ENCODE peak calls at places on chromosome X, in ten cellular contexts. One of them, this sample, is unnamed.

GRCh38 chrX:131332331-131332730 is 43.2 kb upstream of the IGSF1 start:
- DNase-seq in astrocyte of the spinal cord: no peak
- DNase-seq in fibroblast of lung: no peak
- DNase-seq in CD8-positive, alpha-beta T cell: no peak
- DNase-seq in fibroblast of mammary gland: no peak
- DNase-seq in heart left ventricle: no peak
- DNase-seq in pancreas: no peak
- DNase-seq in small intestine: no peak
- DNase-seq in transverse colon: no peak
- DNase-seq in tibial artery: no peak
- DNase-seq in this sample: no peak

GRCh38 chrX:63434665-63435064 is 83.5 kb upstream of the SPIN4 start:
- DNase-seq in pancreas: no peak
- DNase-seq in astrocyte of the spinal cord: no peak
- DNase-seq in small intestine: peak; percentile 18
- DNase-seq in fibroblast of mammary gland: peak; percentile 2
- DNase-seq in CD8-positive, alpha-beta T cell: no peak
- DNase-seq in fibroblast of lung: no peak
- DNase-seq in heart left ventricle: no peak
- DNase-seq in transverse colon: peak; percentile 55
- DNase-seq in tibial artery: no peak
- DNase-seq in this sample: no peak

GRCh38 chrX:154761977-154762528 is 611 bp upstream of the DKC1 start:
- DNase-seq in pancreas: no peak
- DNase-seq in tibial artery: no peak
- DNase-seq in CD8-positive, alpha-beta T cell: peak; percentile 6
- DNase-seq in fibroblast of lung: no peak
- DNase-seq in transverse colon: peak; percentile 34
- DNase-seq in small intestine: peak; percentile 34
- DNase-seq in astrocyte of the spinal cord: no peak
- DNase-seq in heart left ventricle: no peak
- DNase-seq in fibroblast of mammary gland: no peak
- DNase-seq in this sample: no peak

GRCh38 chrX:5733483-5733882 is 495.2 kb downstream of the NLGN4X start:
- DNase-seq in tibial artery: no peak
- DNase-seq in CD8-positive, alpha-beta T cell: no peak
- DNase-seq in small intestine: no peak
- DNase-seq in fibroblast of lung: no peak
- DNase-seq in pancreas: no peak
- DNase-seq in transverse colon: no peak
- DNase-seq in heart left ventricle: no peak
- DNase-seq in astrocyte of the spinal cord: no peak
- DNase-seq in fibroblast of mammary gland: no peak
- DNase-seq in this sample: no peak

GRCh38 chrX:106467422-106467821 is 144.4 kb upstream of the RADX start:
- DNase-seq in fibroblast of lung: no peak
- DNase-seq in CD8-positive, alpha-beta T cell: no peak
- DNase-seq in transverse colon: no peak
- DNase-seq in small intestine: no peak
- DNase-seq in fibroblast of mammary gland: no peak
- DNase-seq in astrocyte of the spinal cord: no peak
- DNase-seq in pancreas: no peak
- DNase-seq in tibial artery: no peak
- DNase-seq in heart left ventricle: no peak
- DNase-seq in this sample: no peak

GRCh38 chrX:153829799-153830631 is at the start of gene PDZD4:
- DNase-seq in CD8-positive, alpha-beta T cell: no peak
- DNase-seq in small intestine: no peak
- DNase-seq in tibial artery: no peak
- DNase-seq in astrocyte of the spinal cord: no peak
- DNase-seq in heart left ventricle: no peak
- DNase-seq in transverse colon: no peak
- DNase-seq in pancreas: no peak
- DNase-seq in fibroblast of mammary gland: no peak
- DNase-seq in fibroblast of lung: no peak
- DNase-seq in this sample: no peak

GRCh38 chrX:21865436-21865835 is 9.6 kb downstream of the YY2 start:
- DNase-seq in astrocyte of the spinal cord: no peak
- DNase-seq in fibroblast of lung: peak; percentile 26
- DNase-seq in small intestine: no peak
- DNase-seq in fibroblast of mammary gland: no peak
- DNase-seq in tibial artery: no peak
- DNase-seq in pancreas: no peak
- DNase-seq in CD8-positive, alpha-beta T cell: no peak
- DNase-seq in heart left ventricle: no peak
- DNase-seq in transverse colon: no peak
- DNase-seq in this sample: no peak

GRCh38 chrX:3717742-3718420 is 4.4 kb upstream of the PRKX start:
- DNase-seq in CD8-positive, alpha-beta T cell: no peak
- DNase-seq in tibial artery: no peak
- DNase-seq in heart left ventricle: no peak
- DNase-seq in transverse colon: no peak
- DNase-seq in fibroblast of mammary gland: peak; percentile 52
- DNase-seq in fibroblast of lung: peak; percentile 32
- DNase-seq in pancreas: no peak
- DNase-seq in small intestine: no peak
- DNase-seq in astrocyte of the spinal cord: no peak
- DNase-seq in this sample: no peak

GRCh38 chrX:153551135-153551534 is 33.7 kb downstream of the ATP2B3 start:
- DNase-seq in tibial artery: no peak
- DNase-seq in fibroblast of lung: no peak
- DNase-seq in fibroblast of mammary gland: peak; percentile 55
- DNase-seq in heart left ventricle: no peak
- DNase-seq in CD8-positive, alpha-beta T cell: no peak
- DNase-seq in astrocyte of the spinal cord: no peak
- DNase-seq in transverse colon: no peak
- DNase-seq in pancreas: no peak
- DNase-seq in small intestine: no peak
- DNase-seq in this sample: no peak

GRCh38 chrX:22135994-22136684 is 104.0 kb downstream of the PHEX start:
- DNase-seq in fibroblast of lung: peak; percentile 84
- DNase-seq in pancreas: peak; percentile 33
- DNase-seq in CD8-positive, alpha-beta T cell: no peak
- DNase-seq in transverse colon: no peak
- DNase-seq in small intestine: peak; percentile 50
- DNase-seq in heart left ventricle: no peak
- DNase-seq in tibial artery: peak; percentile 60
- DNase-seq in fibroblast of mammary gland: peak; percentile 79
- DNase-seq in astrocyte of the spinal cord: peak; percentile 78
- DNase-seq in this sample: no peak

GRCh38 chrX:37824491-37825224 is 22.7 kb downstream of the DYNLT3 start:
- DNase-seq in astrocyte of the spinal cord: no peak
- DNase-seq in fibroblast of mammary gland: no peak
- DNase-seq in tibial artery: no peak
- DNase-seq in transverse colon: no peak
- DNase-seq in pancreas: no peak
- DNase-seq in heart left ventricle: no peak
- DNase-seq in small intestine: no peak
- DNase-seq in CD8-positive, alpha-beta T cell: no peak
- DNase-seq in fibroblast of lung: peak; percentile 29
- DNase-seq in this sample: no peak

GRCh38 chrX:73855546-73855945 is 292.5 kb downstream of the CHIC1 start:
- DNase-seq in heart left ventricle: peak; percentile 35
- DNase-seq in astrocyte of the spinal cord: peak; percentile 76
- DNase-seq in fibroblast of lung: peak; percentile 70
- DNase-seq in fibroblast of mammary gland: peak; percentile 73
- DNase-seq in pancreas: peak; percentile 54
- DNase-seq in small intestine: peak; percentile 59
- DNase-seq in tibial artery: no peak
- DNase-seq in transverse colon: peak; percentile 74
- DNase-seq in CD8-positive, alpha-beta T cell: peak; percentile 42
- DNase-seq in this sample: peak; percentile 22

GRCh38 chrX:10579018-10579752 is 41.2 kb downstream of the MID1 start:
- DNase-seq in fibroblast of mammary gland: peak; percentile 89
- DNase-seq in small intestine: peak; percentile 43
- DNase-seq in pancreas: no peak
- DNase-seq in fibroblast of lung: peak; percentile 73
- DNase-seq in CD8-positive, alpha-beta T cell: no peak
- DNase-seq in astrocyte of the spinal cord: peak; percentile 85
- DNase-seq in heart left ventricle: no peak
- DNase-seq in transverse colon: no peak
- DNase-seq in tibial artery: no peak
- DNase-seq in this sample: no peak

GRCh38 chrX:2317527-2318055 is 183.2 kb downstream of the DHRSX start:
- DNase-seq in pancreas: no peak
- DNase-seq in small intestine: no peak
- DNase-seq in astrocyte of the spinal cord: no peak
- DNase-seq in transverse colon: no peak
- DNase-seq in CD8-positive, alpha-beta T cell: no peak
- DNase-seq in tibial artery: no peak
- DNase-seq in fibroblast of mammary gland: no peak
- DNase-seq in fibroblast of lung: no peak
- DNase-seq in heart left ventricle: no peak
- DNase-seq in this sample: no peak

GRCh38 chrX:54481751-54482150 is 14.3 kb downstream of the FGD1 start:
- DNase-seq in transverse colon: no peak
- DNase-seq in heart left ventricle: no peak
- DNase-seq in tibial artery: no peak
- DNase-seq in astrocyte of the spinal cord: no peak
- DNase-seq in small intestine: no peak
- DNase-seq in CD8-positive, alpha-beta T cell: no peak
- DNase-seq in fibroblast of lung: no peak
- DNase-seq in fibroblast of mammary gland: peak; percentile 14
- DNase-seq in pancreas: no peak
- DNase-seq in this sample: no peak

GRCh38 chrX:85111347-85111746 is 107.7 kb downstream of the APOOL start:
- DNase-seq in small intestine: peak; percentile 26
- DNase-seq in fibroblast of lung: peak; percentile 15
- DNase-seq in heart left ventricle: no peak
- DNase-seq in pancreas: no peak
- DNase-seq in transverse colon: no peak
- DNase-seq in astrocyte of the spinal cord: peak; percentile 17
- DNase-seq in tibial artery: no peak
- DNase-seq in CD8-positive, alpha-beta T cell: no peak
- DNase-seq in fibroblast of mammary gland: peak; percentile 22
- DNase-seq in this sample: no peak

GRCh38 chrX:24676403-24677024 is 17.2 kb upstream of the POLA1 start:
- DNase-seq in tibial artery: no peak
- DNase-seq in pancreas: no peak
- DNase-seq in CD8-positive, alpha-beta T cell: no peak
- DNase-seq in small intestine: no peak
- DNase-seq in astrocyte of the spinal cord: no peak
- DNase-seq in heart left ventricle: no peak
- DNase-seq in fibroblast of lung: peak; percentile 8
- DNase-seq in transverse colon: no peak
- DNase-seq in fibroblast of mammary gland: peak; percentile 5
- DNase-seq in this sample: no peak

GRCh38 chrX:110412971-110413726 is 54.5 kb downstream of the RTL9 start:
- DNase-seq in pancreas: peak; percentile 55
- DNase-seq in transverse colon: peak; percentile 69
- DNase-seq in astrocyte of the spinal cord: peak; percentile 69
- DNase-seq in small intestine: peak; percentile 50
- DNase-seq in fibroblast of lung: peak; percentile 61
- DNase-seq in CD8-positive, alpha-beta T cell: peak; percentile 46
- DNase-seq in tibial artery: peak; percentile 70
- DNase-seq in heart left ventricle: peak; percentile 45
- DNase-seq in fibroblast of mammary gland: peak; percentile 73
- DNase-seq in this sample: no peak
- H3K4me3 ChIP-seq in pancreas: no peak overlapping the region
- H3K4me3 ChIP-seq in transverse colon: no peak overlapping the region
- H3K4me3 ChIP-seq in astrocyte of the spinal cord: no peak overlapping the region
- H3K4me3 ChIP-seq in small intestine: no peak overlapping the region
- H3K4me3 ChIP-seq in fibroblast of lung: no peak overlapping the region
- H3K4me3 ChIP-seq in CD8-positive, alpha-beta T cell: no peak overlapping the region
- H3K4me3 ChIP-seq in tibial artery: no peak overlapping the region
- H3K4me3 ChIP-seq in heart left ventricle: no peak overlapping the region
- H3K4me3 ChIP-seq in fibroblast of mammary gland: no peak overlapping the region
- H3K4me3 ChIP-seq in this sample: peak overlapping the region; percentile 35

DNA sequence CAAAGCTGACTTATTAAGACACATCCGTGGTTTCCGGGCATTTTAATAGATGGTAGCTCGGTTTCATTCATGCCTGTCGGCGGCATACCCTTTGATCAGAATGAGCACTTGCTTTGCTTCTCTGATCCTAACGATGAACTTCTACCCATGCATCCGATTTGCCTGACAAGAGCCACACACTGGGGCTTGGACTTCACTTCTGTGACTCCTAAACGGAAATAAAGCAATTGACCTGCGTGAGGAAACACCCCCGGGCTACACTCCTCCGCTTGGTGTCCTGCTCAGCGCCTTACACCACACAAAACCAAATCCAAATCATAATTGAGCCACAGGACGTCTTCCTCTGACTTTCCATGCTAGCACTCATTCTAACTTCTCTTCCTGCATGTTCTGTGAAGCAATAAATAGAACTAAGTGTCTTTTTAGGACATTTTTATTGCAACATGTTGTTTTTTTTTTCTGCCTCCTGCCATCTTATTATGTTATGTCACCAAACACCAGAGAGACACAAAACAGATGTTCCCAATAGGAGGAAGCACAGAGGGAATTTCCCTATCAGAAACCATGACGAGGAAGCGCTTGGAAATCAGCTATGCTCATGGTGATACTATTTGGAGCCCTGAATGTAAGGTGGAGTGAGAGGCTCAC is 110.8 kb upstream of the FAM9B start:
- DNase-seq in tibial artery: no peak
- DNase-seq in CD8-positive, alpha-beta T cell: no peak
- DNase-seq in fibroblast of lung: peak; percentile 31
- DNase-seq in small intestine: no peak
- DNase-seq in transverse colon: no peak
- DNase-seq in pancreas: no peak
- DNase-seq in fibroblast of mammary gland: peak; percentile 40
- DNase-seq in heart left ventricle: no peak
- DNase-seq in astrocyte of the spinal cord: no peak
- DNase-seq in this sample: no peak
- H3K4me3 ChIP-seq in tibial artery: no peak overlapping the region
- H3K4me3 ChIP-seq in CD8-positive, alpha-beta T cell: no peak overlapping the region
- H3K4me3 ChIP-seq in fibroblast of lung: no peak overlapping the region
- H3K4me3 ChIP-seq in small intestine: no peak overlapping the region
- H3K4me3 ChIP-seq in transverse colon: no peak overlapping the region
- H3K4me3 ChIP-seq in pancreas: no peak overlapping the region
- H3K4me3 ChIP-seq in fibroblast of mammary gland: no peak overlapping the region
- H3K4me3 ChIP-seq in heart left ventricle: no peak overlapping the region
- H3K4me3 ChIP-seq in astrocyte of the spinal cord: no peak overlapping the region
- H3K4me3 ChIP-seq in this sample: no peak overlapping the region

GRCh38 chrX:138006176-138006575 is 440.2 kb downstream of the ZIC3 start:
- DNase-seq in fibroblast of mammary gland: no peak
- DNase-seq in CD8-positive, alpha-beta T cell: no peak
- DNase-seq in heart left ventricle: no peak
- DNase-seq in astrocyte of the spinal cord: no peak
- DNase-seq in pancreas: no peak
- DNase-seq in tibial artery: no peak
- DNase-seq in transverse colon: no peak
- DNase-seq in fibroblast of lung: no peak
- DNase-seq in small intestine: no peak
- DNase-seq in this sample: no peak
- H3K4me3 ChIP-seq in fibroblast of mammary gland: no peak overlapping the region
- H3K4me3 ChIP-seq in CD8-positive, alpha-beta T cell: no peak overlapping the region
- H3K4me3 ChIP-seq in heart left ventricle: no peak overlapping the region
- H3K4me3 ChIP-seq in astrocyte of the spinal cord: no peak overlapping the region
- H3K4me3 ChIP-seq in pancreas: no peak overlapping the region
- H3K4me3 ChIP-seq in tibial artery: no peak overlapping the region
- H3K4me3 ChIP-seq in transverse colon: no peak overlapping the region
- H3K4me3 ChIP-seq in fibroblast of lung: no peak overlapping the region
- H3K4me3 ChIP-seq in small intestine: no peak overlapping the region
- H3K4me3 ChIP-seq in this sample: no peak overlapping the region

DNA sequence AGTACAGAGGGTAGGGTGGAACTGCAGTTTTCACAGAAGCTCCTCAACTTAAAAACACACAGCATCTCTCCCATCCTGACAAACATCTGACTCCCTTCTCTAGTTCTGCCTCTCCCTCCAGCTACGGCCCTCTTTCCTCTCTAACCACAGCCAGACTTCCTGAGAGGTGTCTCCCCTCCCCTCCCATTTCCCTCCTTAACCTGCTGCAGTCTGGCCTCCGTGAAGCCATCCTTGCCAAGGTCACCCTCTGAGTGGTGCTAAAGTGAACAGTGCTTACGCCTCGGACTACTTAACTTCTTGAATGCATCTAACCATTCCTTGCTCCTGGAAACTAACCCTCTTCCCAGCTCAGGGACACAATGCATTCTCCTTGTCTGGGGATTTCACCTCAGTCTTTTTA is 53.3 kb downstream of the RTL5 start:
- DNase-seq in small intestine: no peak
- DNase-seq in pancreas: no peak
- DNase-seq in fibroblast of mammary gland: no peak
- DNase-seq in heart left ventricle: no peak
- DNase-seq in transverse colon: no peak
- DNase-seq in astrocyte of the spinal cord: no peak
- DNase-seq in fibroblast of lung: no peak
- DNase-seq in CD8-positive, alpha-beta T cell: no peak
- DNase-seq in tibial artery: no peak
- DNase-seq in this sample: no peak
- H3K4me3 ChIP-seq in small intestine: no peak overlapping the region
- H3K4me3 ChIP-seq in pancreas: no peak overlapping the region
- H3K4me3 ChIP-seq in fibroblast of mammary gland: no peak overlapping the region
- H3K4me3 ChIP-seq in heart left ventricle: no peak overlapping the region
- H3K4me3 ChIP-seq in transverse colon: no peak overlapping the region
- H3K4me3 ChIP-seq in astrocyte of the spinal cord: no peak overlapping the region
- H3K4me3 ChIP-seq in fibroblast of lung: no peak overlapping the region
- H3K4me3 ChIP-seq in CD8-positive, alpha-beta T cell: no peak overlapping the region
- H3K4me3 ChIP-seq in tibial artery: no peak overlapping the region
- H3K4me3 ChIP-seq in this sample: no peak overlapping the region

This sample was measured in retinal pigment epithelial cell.